ENCODE peak calls at places on chromosome 6, in ten cellular contexts. One of them, this sample, is unnamed.

GRCh38 chr6:13526718-13527668 is 39.6 kb upstream of the GFOD1 start:
- DNase-seq in activated naive CD8-positive, alpha-beta T cell treated with anti-CD3 and anti-CD28 coated beads, Interleukin-2, amount 50 U/mL, for 24 hours: peak
- DNase-seq in hypothalamus: no peak
- DNase-seq in H7: no peak
- DNase-seq in smooth muscle cell of the brain vasculature: no peak
- DNase-seq in HEK293T: no peak
- DNase-seq in prostate gland: no peak
- DNase-seq in activated gamma-delta T cell treated with Interleukin-2 at 50 U/mL for 16 hours: peak
- DNase-seq in NCI-H510A: no peak
- DNase-seq in RWPE1: peak
- DNase-seq in this sample: no peak

GRCh38 chr6:133964052-133964451 is 11.0 kb downstream of the TBPL1 start:
- DNase-seq in activated naive CD8-positive, alpha-beta T cell treated with anti-CD3 and anti-CD28 coated beads, Interleukin-2, amount 50 U/mL, for 24 hours: no peak
- DNase-seq in hypothalamus: no peak
- DNase-seq in H7: no peak
- DNase-seq in smooth muscle cell of the brain vasculature: no peak
- DNase-seq in HEK293T: no peak
- DNase-seq in prostate gland: no peak
- DNase-seq in activated gamma-delta T cell treated with Interleukin-2 at 50 U/mL for 16 hours: no peak
- DNase-seq in NCI-H510A: no peak
- DNase-seq in RWPE1: peak
- DNase-seq in this sample: no peak

GRCh38 chr6:143877584-143878271 is 13.5 kb downstream of the ZC2HC1B start:
- DNase-seq in activated naive CD8-positive, alpha-beta T cell treated with anti-CD3 and anti-CD28 coated beads, Interleukin-2, amount 50 U/mL, for 24 hours: no peak
- DNase-seq in hypothalamus: no peak
- DNase-seq in H7: no peak
- DNase-seq in smooth muscle cell of the brain vasculature: no peak
- DNase-seq in HEK293T: no peak
- DNase-seq in prostate gland: no peak
- DNase-seq in activated gamma-delta T cell treated with Interleukin-2 at 50 U/mL for 16 hours: no peak
- DNase-seq in NCI-H510A: no peak
- DNase-seq in RWPE1: no peak
- DNase-seq in this sample: no peak

GRCh38 chr6:115914098-115914497 is 146.6 kb downstream of the FRK start:
- DNase-seq in activated naive CD8-positive, alpha-beta T cell treated with anti-CD3 and anti-CD28 coated beads, Interleukin-2, amount 50 U/mL, for 24 hours: no peak
- DNase-seq in hypothalamus: no peak
- DNase-seq in H7: no peak
- DNase-seq in smooth muscle cell of the brain vasculature: no peak
- DNase-seq in HEK293T: no peak
- DNase-seq in prostate gland: no peak
- DNase-seq in activated gamma-delta T cell treated with Interleukin-2 at 50 U/mL for 16 hours: no peak
- DNase-seq in NCI-H510A: no peak
- DNase-seq in RWPE1: no peak
- DNase-seq in this sample: no peak

GRCh38 chr6:166388605-166389004 is 5.9 kb upstream of the MPC1 start:
- DNase-seq in activated naive CD8-positive, alpha-beta T cell treated with anti-CD3 and anti-CD28 coated beads, Interleukin-2, amount 50 U/mL, for 24 hours: no peak
- DNase-seq in hypothalamus: no peak
- DNase-seq in H7: no peak
- DNase-seq in smooth muscle cell of the brain vasculature: no peak
- DNase-seq in HEK293T: no peak
- DNase-seq in prostate gland: no peak
- DNase-seq in activated gamma-delta T cell treated with Interleukin-2 at 50 U/mL for 16 hours: no peak
- DNase-seq in NCI-H510A: no peak
- DNase-seq in RWPE1: no peak
- DNase-seq in this sample: no peak

GRCh38 chr6:36204068-36204753 is 7.7 kb downstream of the BRPF3 start:
- DNase-seq in activated naive CD8-positive, alpha-beta T cell treated with anti-CD3 and anti-CD28 coated beads, Interleukin-2, amount 50 U/mL, for 24 hours: peak
- DNase-seq in hypothalamus: no peak
- DNase-seq in H7: peak
- DNase-seq in smooth muscle cell of the brain vasculature: no peak
- DNase-seq in HEK293T: no peak
- DNase-seq in prostate gland: no peak
- DNase-seq in activated gamma-delta T cell treated with Interleukin-2 at 50 U/mL for 16 hours: peak
- DNase-seq in NCI-H510A: no peak
- DNase-seq in RWPE1: no peak
- DNase-seq in this sample: no peak

GRCh38 chr6:33277663-33278391 is 904 bp downstream of the B3GALT4 start:
- DNase-seq in activated naive CD8-positive, alpha-beta T cell treated with anti-CD3 and anti-CD28 coated beads, Interleukin-2, amount 50 U/mL, for 24 hours: peak
- DNase-seq in hypothalamus: no peak
- DNase-seq in H7: peak
- DNase-seq in smooth muscle cell of the brain vasculature: no peak
- DNase-seq in HEK293T: no peak
- DNase-seq in prostate gland: no peak
- DNase-seq in activated gamma-delta T cell treated with Interleukin-2 at 50 U/mL for 16 hours: peak
- DNase-seq in NCI-H510A: no peak
- DNase-seq in RWPE1: no peak
- DNase-seq in this sample: peak

GRCh38 chr6:3773696-3774298 is 22.3 kb upstream of the PXDC1 start:
- DNase-seq in activated naive CD8-positive, alpha-beta T cell treated with anti-CD3 and anti-CD28 coated beads, Interleukin-2, amount 50 U/mL, for 24 hours: no peak
- DNase-seq in hypothalamus: no peak
- DNase-seq in H7: no peak
- DNase-seq in smooth muscle cell of the brain vasculature: no peak
- DNase-seq in HEK293T: no peak
- DNase-seq in prostate gland: no peak
- DNase-seq in activated gamma-delta T cell treated with Interleukin-2 at 50 U/mL for 16 hours: no peak
- DNase-seq in NCI-H510A: no peak
- DNase-seq in RWPE1: no peak
- DNase-seq in this sample: no peak

GRCh38 chr6:141488466-141488865 is 644.3 kb upstream of the GJE1 start:
- DNase-seq in activated naive CD8-positive, alpha-beta T cell treated with anti-CD3 and anti-CD28 coated beads, Interleukin-2, amount 50 U/mL, for 24 hours: no peak
- DNase-seq in hypothalamus: no peak
- DNase-seq in H7: no peak
- DNase-seq in smooth muscle cell of the brain vasculature: no peak
- DNase-seq in HEK293T: no peak
- DNase-seq in prostate gland: no peak
- DNase-seq in activated gamma-delta T cell treated with Interleukin-2 at 50 U/mL for 16 hours: no peak
- DNase-seq in NCI-H510A: peak
- DNase-seq in RWPE1: no peak
- DNase-seq in this sample: no peak

GRCh38 chr6:114997813-114998292 is 655.0 kb upstream of the HS3ST5 start:
- DNase-seq in activated naive CD8-positive, alpha-beta T cell treated with anti-CD3 and anti-CD28 coated beads, Interleukin-2, amount 50 U/mL, for 24 hours: no peak
- DNase-seq in hypothalamus: no peak
- DNase-seq in H7: no peak
- DNase-seq in smooth muscle cell of the brain vasculature: no peak
- DNase-seq in HEK293T: no peak
- DNase-seq in prostate gland: no peak
- DNase-seq in activated gamma-delta T cell treated with Interleukin-2 at 50 U/mL for 16 hours: no peak
- DNase-seq in NCI-H510A: no peak
- DNase-seq in RWPE1: no peak
- DNase-seq in this sample: no peak

GRCh38 chr6:92840246-92840930 is 579.0 kb downstream of the EPHA7 start:
- DNase-seq in activated naive CD8-positive, alpha-beta T cell treated with anti-CD3 and anti-CD28 coated beads, Interleukin-2, amount 50 U/mL, for 24 hours: no peak
- DNase-seq in hypothalamus: no peak
- DNase-seq in H7: no peak
- DNase-seq in smooth muscle cell of the brain vasculature: no peak
- DNase-seq in HEK293T: no peak
- DNase-seq in prostate gland: no peak
- DNase-seq in activated gamma-delta T cell treated with Interleukin-2 at 50 U/mL for 16 hours: no peak
- DNase-seq in NCI-H510A: no peak
- DNase-seq in RWPE1: no peak
- DNase-seq in this sample: no peak

GRCh38 chr6:5214570-5215052 is 46.1 kb downstream of the LYRM4 start:
- DNase-seq in activated naive CD8-positive, alpha-beta T cell treated with anti-CD3 and anti-CD28 coated beads, Interleukin-2, amount 50 U/mL, for 24 hours: peak
- DNase-seq in hypothalamus: no peak
- DNase-seq in H7: peak
- DNase-seq in smooth muscle cell of the brain vasculature: no peak
- DNase-seq in HEK293T: peak
- DNase-seq in prostate gland: peak
- DNase-seq in activated gamma-delta T cell treated with Interleukin-2 at 50 U/mL for 16 hours: no peak
- DNase-seq in NCI-H510A: no peak
- DNase-seq in RWPE1: no peak
- DNase-seq in this sample: peak

GRCh38 chr6:28543671-28544131 is 18.0 kb downstream of the GPX5 start:
- DNase-seq in activated naive CD8-positive, alpha-beta T cell treated with anti-CD3 and anti-CD28 coated beads, Interleukin-2, amount 50 U/mL, for 24 hours: peak
- DNase-seq in hypothalamus: no peak
- DNase-seq in H7: peak
- DNase-seq in smooth muscle cell of the brain vasculature: no peak
- DNase-seq in HEK293T: no peak
- DNase-seq in prostate gland: no peak
- DNase-seq in activated gamma-delta T cell treated with Interleukin-2 at 50 U/mL for 16 hours: no peak
- DNase-seq in NCI-H510A: no peak
- DNase-seq in RWPE1: no peak
- DNase-seq in this sample: no peak

GRCh38 chr6:53718597-53719460 is 53.3 kb upstream of the KLHL31 start:
- DNase-seq in activated naive CD8-positive, alpha-beta T cell treated with anti-CD3 and anti-CD28 coated beads, Interleukin-2, amount 50 U/mL, for 24 hours: peak
- DNase-seq in hypothalamus: peak
- DNase-seq in H7: peak
- DNase-seq in smooth muscle cell of the brain vasculature: peak
- DNase-seq in HEK293T: peak
- DNase-seq in prostate gland: peak
- DNase-seq in activated gamma-delta T cell treated with Interleukin-2 at 50 U/mL for 16 hours: peak
- DNase-seq in NCI-H510A: peak
- DNase-seq in RWPE1: peak
- DNase-seq in this sample: peak

GRCh38 chr6:12419626-12420272 is 129.6 kb downstream of the EDN1 start:
- DNase-seq in activated naive CD8-positive, alpha-beta T cell treated with anti-CD3 and anti-CD28 coated beads, Interleukin-2, amount 50 U/mL, for 24 hours: no peak
- DNase-seq in hypothalamus: no peak
- DNase-seq in H7: no peak
- DNase-seq in smooth muscle cell of the brain vasculature: no peak
- DNase-seq in HEK293T: no peak
- DNase-seq in prostate gland: no peak
- DNase-seq in activated gamma-delta T cell treated with Interleukin-2 at 50 U/mL for 16 hours: no peak
- DNase-seq in NCI-H510A: no peak
- DNase-seq in RWPE1: no peak
- DNase-seq in this sample: no peak

GRCh38 chr6:35449287-35449881 is 2.8 kb upstream of the FANCE start:
- DNase-seq in activated naive CD8-positive, alpha-beta T cell treated with anti-CD3 and anti-CD28 coated beads, Interleukin-2, amount 50 U/mL, for 24 hours: peak
- DNase-seq in hypothalamus: no peak
- DNase-seq in H7: peak
- DNase-seq in smooth muscle cell of the brain vasculature: no peak
- DNase-seq in HEK293T: peak
- DNase-seq in prostate gland: peak
- DNase-seq in activated gamma-delta T cell treated with Interleukin-2 at 50 U/mL for 16 hours: peak
- DNase-seq in NCI-H510A: peak
- DNase-seq in RWPE1: peak
- DNase-seq in this sample: peak

GRCh38 chr6:136658711-136659110 is 108.5 kb upstream of the MAP7 start:
- DNase-seq in activated naive CD8-positive, alpha-beta T cell treated with anti-CD3 and anti-CD28 coated beads, Interleukin-2, amount 50 U/mL, for 24 hours: no peak
- DNase-seq in hypothalamus: no peak
- DNase-seq in H7: no peak
- DNase-seq in smooth muscle cell of the brain vasculature: no peak
- DNase-seq in HEK293T: no peak
- DNase-seq in prostate gland: no peak
- DNase-seq in activated gamma-delta T cell treated with Interleukin-2 at 50 U/mL for 16 hours: no peak
- DNase-seq in NCI-H510A: no peak
- DNase-seq in RWPE1: no peak
- DNase-seq in this sample: no peak

GRCh38 chr6:104955491-104955890 is 1.4 kb upstream of the LIN28B start:
- DNase-seq in activated naive CD8-positive, alpha-beta T cell treated with anti-CD3 and anti-CD28 coated beads, Interleukin-2, amount 50 U/mL, for 24 hours: no peak
- DNase-seq in hypothalamus: no peak
- DNase-seq in H7: peak
- DNase-seq in smooth muscle cell of the brain vasculature: no peak
- DNase-seq in HEK293T: no peak
- DNase-seq in prostate gland: no peak
- DNase-seq in activated gamma-delta T cell treated with Interleukin-2 at 50 U/mL for 16 hours: no peak
- DNase-seq in NCI-H510A: no peak
- DNase-seq in RWPE1: no peak
- DNase-seq in this sample: no peak

GRCh38 chr6:135182993-135183531 is 2.0 kb downstream of the MYB start:
- DNase-seq in activated naive CD8-positive, alpha-beta T cell treated with anti-CD3 and anti-CD28 coated beads, Interleukin-2, amount 50 U/mL, for 24 hours: peak
- DNase-seq in hypothalamus: no peak
- DNase-seq in H7: peak
- DNase-seq in smooth muscle cell of the brain vasculature: no peak
- DNase-seq in HEK293T: peak
- DNase-seq in prostate gland: peak
- DNase-seq in activated gamma-delta T cell treated with Interleukin-2 at 50 U/mL for 16 hours: peak
- DNase-seq in NCI-H510A: no peak
- DNase-seq in RWPE1: no peak
- DNase-seq in this sample: peak

GRCh38 chr6:28011716-28012115 is 54.7 kb downstream of the OR2B6 start:
- DNase-seq in activated naive CD8-positive, alpha-beta T cell treated with anti-CD3 and anti-CD28 coated beads, Interleukin-2, amount 50 U/mL, for 24 hours: no peak
- DNase-seq in hypothalamus: no peak
- DNase-seq in H7: no peak
- DNase-seq in smooth muscle cell of the brain vasculature: no peak
- DNase-seq in HEK293T: no peak
- DNase-seq in prostate gland: no peak
- DNase-seq in activated gamma-delta T cell treated with Interleukin-2 at 50 U/mL for 16 hours: no peak
- DNase-seq in NCI-H510A: no peak
- DNase-seq in RWPE1: no peak
- DNase-seq in this sample: no peak

GRCh38 chr6:3380344-3381232 is 76.3 kb downstream of the SLC22A23 start:
- DNase-seq in activated naive CD8-positive, alpha-beta T cell treated with anti-CD3 and anti-CD28 coated beads, Interleukin-2, amount 50 U/mL, for 24 hours: no peak
- DNase-seq in hypothalamus: no peak
- DNase-seq in H7: no peak
- DNase-seq in smooth muscle cell of the brain vasculature: no peak
- DNase-seq in HEK293T: no peak
- DNase-seq in prostate gland: peak
- DNase-seq in activated gamma-delta T cell treated with Interleukin-2 at 50 U/mL for 16 hours: no peak
- DNase-seq in NCI-H510A: no peak
- DNase-seq in RWPE1: no peak
- DNase-seq in this sample: peak

GRCh38 chr6:123926000-123926399 is 122.3 kb downstream of the NKAIN2 start:
- DNase-seq in activated naive CD8-positive, alpha-beta T cell treated with anti-CD3 and anti-CD28 coated beads, Interleukin-2, amount 50 U/mL, for 24 hours: no peak
- DNase-seq in hypothalamus: no peak
- DNase-seq in H7: no peak
- DNase-seq in smooth muscle cell of the brain vasculature: no peak
- DNase-seq in HEK293T: no peak
- DNase-seq in prostate gland: no peak
- DNase-seq in activated gamma-delta T cell treated with Interleukin-2 at 50 U/mL for 16 hours: no peak
- DNase-seq in NCI-H510A: no peak
- DNase-seq in RWPE1: peak
- DNase-seq in this sample: no peak

GRCh38 chr6:30664994-30665767 is 7.6 kb downstream of the DHX16 start:
- DNase-seq in activated naive CD8-positive, alpha-beta T cell treated with anti-CD3 and anti-CD28 coated beads, Interleukin-2, amount 50 U/mL, for 24 hours: no peak
- DNase-seq in hypothalamus: no peak
- DNase-seq in H7: no peak
- DNase-seq in smooth muscle cell of the brain vasculature: no peak
- DNase-seq in HEK293T: no peak
- DNase-seq in prostate gland: no peak
- DNase-seq in activated gamma-delta T cell treated with Interleukin-2 at 50 U/mL for 16 hours: no peak
- DNase-seq in NCI-H510A: no peak
- DNase-seq in RWPE1: no peak
- DNase-seq in this sample: no peak

GRCh38 chr6:124772733-124773319 is 189.4 kb upstream of the RNF217 start:
- DNase-seq in activated naive CD8-positive, alpha-beta T cell treated with anti-CD3 and anti-CD28 coated beads, Interleukin-2, amount 50 U/mL, for 24 hours: no peak
- DNase-seq in hypothalamus: no peak
- DNase-seq in H7: no peak
- DNase-seq in smooth muscle cell of the brain vasculature: peak
- DNase-seq in HEK293T: peak
- DNase-seq in prostate gland: no peak
- DNase-seq in activated gamma-delta T cell treated with Interleukin-2 at 50 U/mL for 16 hours: no peak
- DNase-seq in NCI-H510A: no peak
- DNase-seq in RWPE1: no peak
- DNase-seq in this sample: no peak

GRCh38 chr6:21514288-21514687 is 79.3 kb upstream of the SOX4 start:
- DNase-seq in activated naive CD8-positive, alpha-beta T cell treated with anti-CD3 and anti-CD28 coated beads, Interleukin-2, amount 50 U/mL, for 24 hours: no peak
- DNase-seq in hypothalamus: no peak
- DNase-seq in H7: no peak
- DNase-seq in smooth muscle cell of the brain vasculature: no peak
- DNase-seq in HEK293T: no peak
- DNase-seq in prostate gland: no peak
- DNase-seq in activated gamma-delta T cell treated with Interleukin-2 at 50 U/mL for 16 hours: no peak
- DNase-seq in NCI-H510A: no peak
- DNase-seq in RWPE1: no peak
- DNase-seq in this sample: no peak

GRCh38 chr6:31423550-31423949 is 20.2 kb downstream of the MICA start:
- DNase-seq in activated naive CD8-positive, alpha-beta T cell treated with anti-CD3 and anti-CD28 coated beads, Interleukin-2, amount 50 U/mL, for 24 hours: no peak
- DNase-seq in hypothalamus: no peak
- DNase-seq in H7: no peak
- DNase-seq in smooth muscle cell of the brain vasculature: no peak
- DNase-seq in HEK293T: no peak
- DNase-seq in prostate gland: no peak
- DNase-seq in activated gamma-delta T cell treated with Interleukin-2 at 50 U/mL for 16 hours: no peak
- DNase-seq in NCI-H510A: no peak
- DNase-seq in RWPE1: no peak
- DNase-seq in this sample: no peak

GRCh38 chr6:163780993-163781392 is 366.5 kb downstream of the QKI start:
- DNase-seq in activated naive CD8-positive, alpha-beta T cell treated with anti-CD3 and anti-CD28 coated beads, Interleukin-2, amount 50 U/mL, for 24 hours: no peak
- DNase-seq in hypothalamus: no peak
- DNase-seq in H7: peak
- DNase-seq in smooth muscle cell of the brain vasculature: peak
- DNase-seq in HEK293T: no peak
- DNase-seq in prostate gland: peak
- DNase-seq in activated gamma-delta T cell treated with Interleukin-2 at 50 U/mL for 16 hours: no peak
- DNase-seq in NCI-H510A: no peak
- DNase-seq in RWPE1: no peak
- DNase-seq in this sample: no peak

GRCh38 chr6:1081566-1081965 is 230.3 kb upstream of the FOXQ1 start:
- DNase-seq in activated naive CD8-positive, alpha-beta T cell treated with anti-CD3 and anti-CD28 coated beads, Interleukin-2, amount 50 U/mL, for 24 hours: no peak
- DNase-seq in hypothalamus: no peak
- DNase-seq in H7: no peak
- DNase-seq in smooth muscle cell of the brain vasculature: no peak
- DNase-seq in HEK293T: no peak
- DNase-seq in prostate gland: no peak
- DNase-seq in activated gamma-delta T cell treated with Interleukin-2 at 50 U/mL for 16 hours: no peak
- DNase-seq in NCI-H510A: no peak
- DNase-seq in RWPE1: no peak
- DNase-seq in this sample: no peak